ENCODE peak calls at places on chromosomes 2 and 18, in nine cellular contexts. U is amygdala; L is upper lobe of right lung; D is NCI-H1417; Y is activated T-cell treated with anti-CD3 and anti-CD28 coated beads for 48 hours; G is right cardiac atrium; P is T-helper 2 cell treated with Interferon-gamma antibody and Interleukin-4, amounts not matched to agents 5 μg/mL and 100 μg/mL, for 36 hours; R is hypothalamus; Z is cardiac muscle cell. N is an unnamed sample.

GRCh38 chr18:59881728-59882685 is 17.8 kb upstream of the PMAIP1 start:
- DNase-seq in U (no peak), L (no peak), D (peak), Y (no peak), G (no peak), P (peak), R (no peak), Z (peak), N (no peak)

GRCh38 chr2:206080927-206081326 is 5.0 kb downstream of the INO80D start:
- DNase-seq in U (no peak), L (no peak), D (no peak), Y (no peak), G (no peak), P (no peak), R (no peak), Z (no peak), N (no peak)

GRCh38 chr2:197675711-197676188 is 363 bp upstream of the RFTN2 start:
- DNase-seq in U (no peak), L (no peak), D (no peak), Y (no peak), G (peak), P (no peak), R (no peak), Z (peak), N (no peak)

GRCh38 chr2:137797630-137798029 is 166.6 kb upstream of the HNMT start:
- DNase-seq in U (no peak), L (no peak), D (no peak), Y (no peak), G (no peak), P (no peak), R (no peak), Z (no peak), N (no peak)

GRCh38 chr2:237507478-237507877 is 20.4 kb downstream of the MLPH start:
- DNase-seq in U (no peak), L (no peak), D (no peak), Y (no peak), G (no peak), P (no peak), R (no peak), Z (no peak), N (no peak)

GRCh38 chr2:173347305-173348168 is 7.1 kb upstream of the CDCA7 start:
- DNase-seq in U (no peak), L (no peak), D (peak), Y (no peak), G (no peak), P (no peak), R (no peak), Z (no peak), N (no peak)

GRCh38 chr18:21389903-21390302 is 147.9 kb downstream of the GREB1L start:
- DNase-seq in U (no peak), L (no peak), D (no peak), Y (no peak), G (no peak), P (no peak), R (no peak), Z (no peak), N (no peak)

GRCh38 chr2:42216712-42217111 is 47.6 kb downstream of the EML4 start:
- DNase-seq in U (no peak), L (no peak), D (no peak), Y (no peak), G (no peak), P (no peak), R (no peak), Z (no peak), N (no peak)

GRCh38 chr2:179677148-179677688 is 184.2 kb downstream of the ZNF385B start:
- DNase-seq in U (no peak), L (no peak), D (no peak), Y (no peak), G (no peak), P (no peak), R (no peak), Z (peak), N (no peak)

GRCh38 chr2:164558450-164558849 is 62.8 kb downstream of the GRB14 start:
- DNase-seq in U (no peak), L (no peak), D (no peak), Y (no peak), G (no peak), P (no peak), R (no peak), Z (no peak), N (no peak)

GRCh38 chr2:235433860-235434259 is 60.0 kb upstream of the AGAP1 start:
- DNase-seq in U (peak), L (no peak), D (no peak), Y (no peak), G (peak), P (no peak), R (peak), Z (no peak), N (no peak)

GRCh38 chr2:210915912-210916311 is 359.5 kb downstream of the CPS1 start:
- DNase-seq in U (no peak), L (no peak), D (no peak), Y (no peak), G (no peak), P (no peak), R (no peak), Z (no peak), N (no peak)

GRCh38 chr2:136216073-136216472 is 98.1 kb upstream of the CXCR4 start:
- DNase-seq in U (no peak), L (no peak), D (no peak), Y (no peak), G (no peak), P (no peak), R (no peak), Z (no peak), N (no peak)

GRCh38 chr2:85095094-85095493 is 38.1 kb upstream of the TCF7L1 start:
- DNase-seq in U (no peak), L (no peak), D (no peak), Y (no peak), G (no peak), P (no peak), R (no peak), Z (no peak), N (no peak)

GRCh38 chr18:9530226-9531009 is 55.1 kb downstream of the RALBP1 start:
- DNase-seq in U (no peak), L (no peak), D (no peak), Y (no peak), G (no peak), P (no peak), R (no peak), Z (no peak), N (no peak)

GRCh38 chr2:3154146-3154545 is 223.5 kb downstream of the EIPR1 start:
- DNase-seq in U (no peak), L (no peak), D (no peak), Y (no peak), G (no peak), P (no peak), R (no peak), Z (no peak), N (no peak)

GRCh38 chr2:10897956-10898355 is 13.8 kb upstream of the KCNF1 start:
- DNase-seq in U (no peak), L (no peak), D (no peak), Y (no peak), G (no peak), P (no peak), R (no peak), Z (no peak), N (no peak)

GRCh38 chr2:57434952-57435351 is 611.7 kb upstream of the VRK2 start:
- DNase-seq in U (no peak), L (no peak), D (no peak), Y (no peak), G (no peak), P (no peak), R (no peak), Z (no peak), N (no peak)

GRCh38 chr2:46826898-46827245 is 88.7 kb downstream of the MCFD2 start:
- DNase-seq in U (no peak), L (peak), D (no peak), Y (no peak), G (no peak), P (no peak), R (no peak), Z (no peak), N (no peak)

GRCh38 chr18:79887181-79888000 is 64.1 kb downstream of the SLC66A2 start:
- DNase-seq in U (no peak), L (peak), D (no peak), Y (no peak), G (no peak), P (no peak), R (no peak), Z (no peak), N (no peak)

GRCh38 chr18:56118422-56118821 is 520.0 kb downstream of the TXNL1 start:
- DNase-seq in U (no peak), L (no peak), D (no peak), Y (no peak), G (no peak), P (no peak), R (no peak), Z (no peak), N (no peak)

GRCh38 chr2:96374211-96374951 is 38.8 kb downstream of the NCAPH start:
- DNase-seq in U (peak), L (no peak), D (no peak), Y (no peak), G (peak), P (no peak), R (no peak), Z (peak), N (no peak)

N was measured in activated naive CD8-positive, alpha-beta T cell treated with anti-CD3 and anti-CD28 coated beads, Interleukin-2, amount 50 U/mL, for 16 hours.